ENCODE peak calls at places on chromosomes 13 and 19, in ten cellular contexts. E is NCI-H1092; Y is HS-27A; R is CD4-positive, alpha-beta T cell; S is KBM-7; T is T-helper 9 cell; L is T-helper 17 cell; I is neuronal stem cell; G is CMK; F is heart left ventricle. V is an unnamed sample.
A peak's percentile ranks its signal among the peaks of the same experiment; 100 is the strongest.

GRCh38 chr13:112102243-112102642 is 35.3 kb downstream of the SOX1 start:
- DNase-seq in E (no peak), Y (no peak), R (no peak), S (no peak), T (no peak), L (no peak), I (no peak), G (no peak), F (no peak), V (no peak)

GRCh38 chr13:52832268-52832667 is 16.2 kb downstream of the PCDH8 start:
- DNase-seq in E (peak; percentile 59), Y (no peak), R (no peak), S (no peak), T (no peak), L (no peak), I (no peak), G (no peak), F (no peak), V (no peak)

GRCh38 chr19:55638864-55639359 is 1.9 kb upstream of the ZNF580 start:
- DNase-seq in E (no peak), Y (no peak), R (peak; percentile 37), S (peak; percentile 66), T (peak; percentile 46), L (peak; percentile 43), I (no peak), G (no peak), F (no peak), V (no peak)

GRCh38 chr19:31099470-31100190 is 249.6 kb downstream of the TSHZ3 start:
- DNase-seq in E (no peak), Y (no peak), R (no peak), S (no peak), T (no peak), L (no peak), I (no peak), G (no peak), F (no peak), V (no peak)

GRCh38 chr13:44013666-44014291 is 134.1 kb downstream of the LACC1 start:
- DNase-seq in E (no peak), Y (no peak), R (no peak), S (no peak), T (no peak), L (no peak), I (no peak), G (no peak), F (no peak), V (no peak)

GRCh38 chr13:25901460-25902376 is 150.1 kb downstream of the SHISA2 start:
- DNase-seq in E (no peak), Y (no peak), R (no peak), S (no peak), T (no peak), L (no peak), I (no peak), G (peak; percentile 25), F (no peak), V (no peak)

GRCh38 chr13:30932481-30933333 is at the start of gene TEX26:
- DNase-seq in E (peak; percentile 14), Y (no peak), R (no peak), S (no peak), T (no peak), L (no peak), I (peak; percentile 61), G (no peak), F (no peak), V (no peak)

GRCh38 chr13:108657520-108657919 is 28.1 kb downstream of the MYO16 start:
- DNase-seq in E (no peak), Y (no peak), R (no peak), S (no peak), T (no peak), L (no peak), I (no peak), G (no peak), F (no peak), V (no peak)

GRCh38 chr19:54523403-54523802 is 20.8 kb downstream of the LAIR2 start:
- DNase-seq in E (no peak), Y (peak; percentile 7), R (no peak), S (no peak), T (no peak), L (no peak), I (no peak), G (no peak), F (no peak), V (no peak)

GRCh38 chr19:16660763-16661479 is at the start of gene TMEM38A:
- DNase-seq in E (no peak), Y (no peak), R (peak; percentile 28), S (no peak), T (peak; percentile 38), L (peak; percentile 53), I (peak; percentile 4), G (no peak), F (peak; percentile 70), V (peak; percentile 43)

GRCh38 chr19:27794444-27795042 is 1418.4 kb downstream of the UQCRFS1 start:
- DNase-seq in E (no peak), Y (no peak), R (no peak), S (peak; percentile 44), T (no peak), L (no peak), I (peak; percentile 3), G (no peak), F (peak; percentile 36), V (no peak)

GRCh38 chr19:30646806-30647205 is 274.6 kb downstream of the ZNF536 start:
- DNase-seq in E (no peak), Y (no peak), R (no peak), S (no peak), T (no peak), L (no peak), I (no peak), G (no peak), F (no peak), V (no peak)

GRCh38 chr13:109251958-109252357 is 534.4 kb downstream of the IRS2 start:
- DNase-seq in E (no peak), Y (no peak), R (no peak), S (no peak), T (no peak), L (no peak), I (no peak), G (no peak), F (no peak), V (no peak)

GRCh38 chr19:54364775-54365257 is at the start of gene LAIR1:
- DNase-seq in E (no peak), Y (no peak), R (peak; percentile 56), S (peak; percentile 88), T (peak; percentile 24), L (no peak), I (no peak), G (peak; percentile 59), F (peak; percentile 23), V (no peak)

GRCh38 chr19:46621191-46622117 is 3.4 kb downstream of the PTGIR start:
- DNase-seq in E (no peak), Y (no peak), R (no peak), S (no peak), T (no peak), L (no peak), I (no peak), G (no peak), F (no peak), V (no peak)

GRCh38 chr13:111184685-111185401 is 69.7 kb downstream of the ARHGEF7 start:
- DNase-seq in E (peak; percentile 83), Y (no peak), R (peak; percentile 41), S (peak; percentile 67), T (peak; percentile 37), L (peak; percentile 18), I (no peak), G (no peak), F (peak; percentile 72), V (no peak)

GRCh38 chr19:55838906-55839305 is 2.6 kb downstream of the NLRP4 start:
- DNase-seq in E (no peak), Y (no peak), R (no peak), S (no peak), T (no peak), L (no peak), I (no peak), G (no peak), F (no peak), V (no peak)

GRCh38 chr19:3440082-3440481 is 40.2 kb downstream of the SMIM24 start:
- DNase-seq in E (no peak), Y (no peak), R (peak; percentile 40), S (peak; percentile 66), T (peak; percentile 44), L (peak; percentile 29), I (no peak), G (no peak), F (no peak), V (peak; percentile 50)

GRCh38 chr19:38093587-38093986 is 130.4 kb downstream of the DPF1 start:
- DNase-seq in E (peak; percentile 44), Y (no peak), R (no peak), S (no peak), T (no peak), L (no peak), I (no peak), G (no peak), F (peak; percentile 70), V (no peak)

V was measured in lung.